ENCODE peak calls at places on chromosomes 6 and 20, in ten cellular contexts. One of them, this sample, is unnamed.
A peak's percentile ranks its signal among the peaks of the same experiment; 100 is the strongest.

GRCh38 chr6:56953597-56954388 is 1.1 kb upstream of the BEND6 start:
- DNase-seq in SK-N-SH: peak; percentile 29
- DNase-seq in HT-29: no peak
- DNase-seq in nephron progenitor cell: no peak
- DNase-seq in psoas muscle: no peak
- DNase-seq in GM12891: peak; percentile 2
- DNase-seq in ovary: peak; percentile 33
- DNase-seq in activated CD8-positive, alpha-beta memory T cell treated with anti-CD3 and anti-CD28 coated beads for 1 hour: no peak
- DNase-seq in NT2/D1: no peak
- DNase-seq in right cardiac atrium: no peak
- DNase-seq in this sample: peak; percentile 54

GRCh38 chr6:166084951-166085350 is 82.7 kb downstream of the TBXT start:
- DNase-seq in right cardiac atrium: no peak
- DNase-seq in NT2/D1: no peak
- DNase-seq in nephron progenitor cell: no peak
- DNase-seq in GM12891: no peak
- DNase-seq in HT-29: no peak
- DNase-seq in activated CD8-positive, alpha-beta memory T cell treated with anti-CD3 and anti-CD28 coated beads for 1 hour: no peak
- DNase-seq in SK-N-SH: no peak
- DNase-seq in psoas muscle: no peak
- DNase-seq in ovary: no peak
- DNase-seq in this sample: no peak

GRCh38 chr20:51587145-51587544 is 44.6 kb upstream of the NFATC2 start:
- DNase-seq in nephron progenitor cell: no peak
- DNase-seq in SK-N-SH: no peak
- DNase-seq in right cardiac atrium: no peak
- DNase-seq in GM12891: no peak
- DNase-seq in ovary: no peak
- DNase-seq in activated CD8-positive, alpha-beta memory T cell treated with anti-CD3 and anti-CD28 coated beads for 1 hour: no peak
- DNase-seq in HT-29: no peak
- DNase-seq in NT2/D1: no peak
- DNase-seq in psoas muscle: no peak
- DNase-seq in this sample: no peak

GRCh38 chr6:53730767-53731166 is 64.0 kb upstream of the LRRC1 start:
- DNase-seq in activated CD8-positive, alpha-beta memory T cell treated with anti-CD3 and anti-CD28 coated beads for 1 hour: no peak
- DNase-seq in HT-29: peak; percentile 37
- DNase-seq in NT2/D1: no peak
- DNase-seq in GM12891: no peak
- DNase-seq in psoas muscle: no peak
- DNase-seq in nephron progenitor cell: no peak
- DNase-seq in ovary: no peak
- DNase-seq in SK-N-SH: no peak
- DNase-seq in right cardiac atrium: no peak
- DNase-seq in this sample: no peak

GRCh38 chr6:41564448-41565142 is 18.4 kb downstream of the FOXP4 start:
- DNase-seq in ovary: no peak
- DNase-seq in SK-N-SH: no peak
- DNase-seq in activated CD8-positive, alpha-beta memory T cell treated with anti-CD3 and anti-CD28 coated beads for 1 hour: no peak
- DNase-seq in psoas muscle: no peak
- DNase-seq in nephron progenitor cell: no peak
- DNase-seq in GM12891: no peak
- DNase-seq in right cardiac atrium: no peak
- DNase-seq in NT2/D1: no peak
- DNase-seq in HT-29: no peak
- DNase-seq in this sample: no peak

GRCh38 chr6:156794963-156795362 is 17.8 kb downstream of the ARID1B start:
- DNase-seq in NT2/D1: no peak
- DNase-seq in SK-N-SH: no peak
- DNase-seq in ovary: no peak
- DNase-seq in activated CD8-positive, alpha-beta memory T cell treated with anti-CD3 and anti-CD28 coated beads for 1 hour: no peak
- DNase-seq in GM12891: no peak
- DNase-seq in right cardiac atrium: no peak
- DNase-seq in psoas muscle: no peak
- DNase-seq in nephron progenitor cell: no peak
- DNase-seq in HT-29: no peak
- DNase-seq in this sample: no peak

GRCh38 chr6:169837529-169838250 is 86.3 kb downstream of the ERMARD start:
- DNase-seq in NT2/D1: no peak
- DNase-seq in GM12891: no peak
- DNase-seq in activated CD8-positive, alpha-beta memory T cell treated with anti-CD3 and anti-CD28 coated beads for 1 hour: no peak
- DNase-seq in SK-N-SH: no peak
- DNase-seq in nephron progenitor cell: no peak
- DNase-seq in right cardiac atrium: peak; percentile 29
- DNase-seq in psoas muscle: no peak
- DNase-seq in ovary: no peak
- DNase-seq in HT-29: no peak
- DNase-seq in this sample: no peak

GRCh38 chr6:137341721-137342195 is 122.6 kb upstream of the IFNGR1 start:
- DNase-seq in ovary: no peak
- DNase-seq in activated CD8-positive, alpha-beta memory T cell treated with anti-CD3 and anti-CD28 coated beads for 1 hour: peak; percentile 17
- DNase-seq in psoas muscle: peak; percentile 17
- DNase-seq in GM12891: no peak
- DNase-seq in NT2/D1: no peak
- DNase-seq in nephron progenitor cell: no peak
- DNase-seq in SK-N-SH: peak; percentile 67
- DNase-seq in HT-29: peak; percentile 68
- DNase-seq in right cardiac atrium: peak; percentile 73
- DNase-seq in this sample: peak; percentile 68

GRCh38 chr6:11143394-11144371 is 32.2 kb upstream of the ERVFRD-1 start:
- DNase-seq in right cardiac atrium: peak; percentile 85
- DNase-seq in activated CD8-positive, alpha-beta memory T cell treated with anti-CD3 and anti-CD28 coated beads for 1 hour: no peak
- DNase-seq in nephron progenitor cell: no peak
- DNase-seq in ovary: no peak
- DNase-seq in GM12891: no peak
- DNase-seq in NT2/D1: no peak
- DNase-seq in psoas muscle: peak; percentile 75
- DNase-seq in HT-29: peak; percentile 75
- DNase-seq in SK-N-SH: no peak
- DNase-seq in this sample: no peak

GRCh38 chr6:13671742-13672141 is 39.9 kb downstream of the RANBP9 start:
- DNase-seq in right cardiac atrium: no peak
- DNase-seq in activated CD8-positive, alpha-beta memory T cell treated with anti-CD3 and anti-CD28 coated beads for 1 hour: no peak
- DNase-seq in SK-N-SH: no peak
- DNase-seq in psoas muscle: no peak
- DNase-seq in NT2/D1: no peak
- DNase-seq in HT-29: no peak
- DNase-seq in ovary: no peak
- DNase-seq in nephron progenitor cell: no peak
- DNase-seq in GM12891: no peak
- DNase-seq in this sample: no peak

GRCh38 chr6:24935753-24936152 is at the start of gene RIPOR2:
- DNase-seq in HT-29: no peak
- DNase-seq in right cardiac atrium: peak; percentile 70
- DNase-seq in NT2/D1: peak; percentile 42
- DNase-seq in ovary: no peak
- DNase-seq in activated CD8-positive, alpha-beta memory T cell treated with anti-CD3 and anti-CD28 coated beads for 1 hour: no peak
- DNase-seq in nephron progenitor cell: peak; percentile 24
- DNase-seq in GM12891: no peak
- DNase-seq in psoas muscle: no peak
- DNase-seq in SK-N-SH: no peak
- DNase-seq in this sample: no peak

GRCh38 chr6:131792091-131792496 is 15.7 kb upstream of the ENPP1 start:
- DNase-seq in GM12891: no peak
- DNase-seq in NT2/D1: no peak
- DNase-seq in right cardiac atrium: no peak
- DNase-seq in activated CD8-positive, alpha-beta memory T cell treated with anti-CD3 and anti-CD28 coated beads for 1 hour: no peak
- DNase-seq in SK-N-SH: no peak
- DNase-seq in HT-29: peak; percentile 12
- DNase-seq in ovary: no peak
- DNase-seq in psoas muscle: no peak
- DNase-seq in nephron progenitor cell: no peak
- DNase-seq in this sample: no peak

GRCh38 chr6:96153775-96154174 is 138.0 kb downstream of the FUT9 start:
- DNase-seq in psoas muscle: no peak
- DNase-seq in NT2/D1: no peak
- DNase-seq in HT-29: peak; percentile 7
- DNase-seq in right cardiac atrium: no peak
- DNase-seq in activated CD8-positive, alpha-beta memory T cell treated with anti-CD3 and anti-CD28 coated beads for 1 hour: no peak
- DNase-seq in GM12891: no peak
- DNase-seq in SK-N-SH: peak; percentile 33
- DNase-seq in nephron progenitor cell: no peak
- DNase-seq in ovary: no peak
- DNase-seq in this sample: no peak

GRCh38 chr6:55853008-55854001 is 22.1 kb downstream of the BMP5 start:
- DNase-seq in NT2/D1: no peak
- DNase-seq in psoas muscle: no peak
- DNase-seq in activated CD8-positive, alpha-beta memory T cell treated with anti-CD3 and anti-CD28 coated beads for 1 hour: no peak
- DNase-seq in ovary: no peak
- DNase-seq in HT-29: no peak
- DNase-seq in right cardiac atrium: no peak
- DNase-seq in GM12891: no peak
- DNase-seq in SK-N-SH: no peak
- DNase-seq in nephron progenitor cell: no peak
- DNase-seq in this sample: no peak

GRCh38 chr20:14951707-14952106 is 614.3 kb upstream of the FLRT3 start:
- DNase-seq in GM12891: no peak
- DNase-seq in psoas muscle: no peak
- DNase-seq in right cardiac atrium: no peak
- DNase-seq in SK-N-SH: no peak
- DNase-seq in NT2/D1: no peak
- DNase-seq in HT-29: no peak
- DNase-seq in nephron progenitor cell: no peak
- DNase-seq in activated CD8-positive, alpha-beta memory T cell treated with anti-CD3 and anti-CD28 coated beads for 1 hour: no peak
- DNase-seq in ovary: no peak
- DNase-seq in this sample: no peak

GRCh38 chr6:106125925-106126435 is 39.8 kb downstream of the PRDM1 start:
- DNase-seq in activated CD8-positive, alpha-beta memory T cell treated with anti-CD3 and anti-CD28 coated beads for 1 hour: no peak
- DNase-seq in right cardiac atrium: no peak
- DNase-seq in SK-N-SH: no peak
- DNase-seq in GM12891: no peak
- DNase-seq in NT2/D1: no peak
- DNase-seq in ovary: no peak
- DNase-seq in nephron progenitor cell: no peak
- DNase-seq in psoas muscle: no peak
- DNase-seq in HT-29: no peak
- DNase-seq in this sample: no peak

GRCh38 chr6:40948598-40948997 is 90.4 kb downstream of the UNC5CL start:
- DNase-seq in psoas muscle: no peak
- DNase-seq in activated CD8-positive, alpha-beta memory T cell treated with anti-CD3 and anti-CD28 coated beads for 1 hour: no peak
- DNase-seq in nephron progenitor cell: no peak
- DNase-seq in SK-N-SH: no peak
- DNase-seq in HT-29: no peak
- DNase-seq in GM12891: no peak
- DNase-seq in ovary: no peak
- DNase-seq in NT2/D1: no peak
- DNase-seq in right cardiac atrium: no peak
- DNase-seq in this sample: no peak

GRCh38 chr6:118584906-118585305 is 36.8 kb downstream of the PLN start:
- DNase-seq in GM12891: no peak
- DNase-seq in NT2/D1: no peak
- DNase-seq in right cardiac atrium: no peak
- DNase-seq in psoas muscle: no peak
- DNase-seq in nephron progenitor cell: no peak
- DNase-seq in ovary: no peak
- DNase-seq in activated CD8-positive, alpha-beta memory T cell treated with anti-CD3 and anti-CD28 coated beads for 1 hour: no peak
- DNase-seq in HT-29: no peak
- DNase-seq in SK-N-SH: no peak
- DNase-seq in this sample: no peak

GRCh38 chr6:142489722-142490610 is 188.2 kb downstream of the ADGRG6 start:
- DNase-seq in SK-N-SH: no peak
- DNase-seq in activated CD8-positive, alpha-beta memory T cell treated with anti-CD3 and anti-CD28 coated beads for 1 hour: no peak
- DNase-seq in ovary: no peak
- DNase-seq in nephron progenitor cell: no peak
- DNase-seq in right cardiac atrium: no peak
- DNase-seq in NT2/D1: no peak
- DNase-seq in psoas muscle: no peak
- DNase-seq in HT-29: no peak
- DNase-seq in GM12891: no peak
- DNase-seq in this sample: no peak

GRCh38 chr6:47724300-47724699 is 25.9 kb downstream of the ADGRF4 start:
- DNase-seq in NT2/D1: no peak
- DNase-seq in SK-N-SH: no peak
- DNase-seq in psoas muscle: no peak
- DNase-seq in right cardiac atrium: no peak
- DNase-seq in GM12891: no peak
- DNase-seq in nephron progenitor cell: no peak
- DNase-seq in activated CD8-positive, alpha-beta memory T cell treated with anti-CD3 and anti-CD28 coated beads for 1 hour: no peak
- DNase-seq in ovary: no peak
- DNase-seq in HT-29: no peak
- DNase-seq in this sample: no peak

GRCh38 chr20:58117944-58118343 is 110.5 kb downstream of the ANKRD60 start:
- DNase-seq in ovary: no peak
- DNase-seq in right cardiac atrium: no peak
- DNase-seq in nephron progenitor cell: no peak
- DNase-seq in HT-29: no peak
- DNase-seq in psoas muscle: no peak
- DNase-seq in activated CD8-positive, alpha-beta memory T cell treated with anti-CD3 and anti-CD28 coated beads for 1 hour: no peak
- DNase-seq in GM12891: no peak
- DNase-seq in SK-N-SH: no peak
- DNase-seq in NT2/D1: no peak
- DNase-seq in this sample: no peak

GRCh38 chr6:10521104-10521808 is at the start of gene GCNT2:
- DNase-seq in ovary: no peak
- DNase-seq in psoas muscle: no peak
- DNase-seq in GM12891: no peak
- DNase-seq in HT-29: peak; percentile 90
- DNase-seq in right cardiac atrium: no peak
- DNase-seq in NT2/D1: peak; percentile 68
- DNase-seq in SK-N-SH: no peak
- DNase-seq in activated CD8-positive, alpha-beta memory T cell treated with anti-CD3 and anti-CD28 coated beads for 1 hour: no peak
- DNase-seq in nephron progenitor cell: peak; percentile 63
- DNase-seq in this sample: no peak

GRCh38 chr6:137883400-137883888 is 16.4 kb downstream of the TNFAIP3 start:
- DNase-seq in NT2/D1: no peak
- DNase-seq in activated CD8-positive, alpha-beta memory T cell treated with anti-CD3 and anti-CD28 coated beads for 1 hour: no peak
- DNase-seq in SK-N-SH: no peak
- DNase-seq in ovary: no peak
- DNase-seq in right cardiac atrium: no peak
- DNase-seq in HT-29: no peak
- DNase-seq in GM12891: no peak
- DNase-seq in psoas muscle: no peak
- DNase-seq in nephron progenitor cell: no peak
- DNase-seq in this sample: no peak

GRCh38 chr6:14452567-14453527 is 335.3 kb downstream of the CD83 start:
- DNase-seq in NT2/D1: no peak
- DNase-seq in nephron progenitor cell: no peak
- DNase-seq in SK-N-SH: no peak
- DNase-seq in psoas muscle: no peak
- DNase-seq in right cardiac atrium: no peak
- DNase-seq in HT-29: no peak
- DNase-seq in GM12891: peak; percentile 15
- DNase-seq in ovary: no peak
- DNase-seq in activated CD8-positive, alpha-beta memory T cell treated with anti-CD3 and anti-CD28 coated beads for 1 hour: no peak
- DNase-seq in this sample: no peak

GRCh38 chr20:438581-439469 is 23.5 kb downstream of the TBC1D20 start:
- DNase-seq in activated CD8-positive, alpha-beta memory T cell treated with anti-CD3 and anti-CD28 coated beads for 1 hour: peak; percentile 21
- DNase-seq in NT2/D1: no peak
- DNase-seq in right cardiac atrium: peak; percentile 74
- DNase-seq in nephron progenitor cell: no peak
- DNase-seq in ovary: no peak
- DNase-seq in psoas muscle: no peak
- DNase-seq in GM12891: no peak
- DNase-seq in HT-29: no peak
- DNase-seq in SK-N-SH: no peak
- DNase-seq in this sample: no peak